ENCODE peak calls at places on chromosome 13, in seven cellular contexts. I, Z, K, V, D, O and H are unnamed samples.

GRCh38 chr13:31756346-31756745 is 17.0 kb downstream of the RXFP2 start:
- DNase-seq in I (no peak), Z (no peak), K (no peak), V (peak), D (peak), O (no peak), H (no peak)

GRCh38 chr13:29577135-29578051 is 18.1 kb downstream of the SLC7A1 start:
- DNase-seq in I (no peak), Z (no peak), K (peak), V (no peak), D (no peak), O (no peak), H (no peak)

GRCh38 chr13:110287031-110287828 is 19.7 kb downstream of the COL4A1 start:
- DNase-seq in I (no peak), Z (no peak), K (no peak), V (no peak), D (no peak), O (no peak), H (no peak)

GRCh38 chr13:30971575-30971974 is 39.1 kb downstream of the TEX26 start:
- DNase-seq in I (no peak), Z (no peak), K (no peak), V (no peak), D (no peak), O (no peak), H (no peak)

GRCh38 chr13:112743451-112744305 is 53.8 kb downstream of the ATP11A start:
- DNase-seq in I (no peak), Z (no peak), K (no peak), V (no peak), D (no peak), O (no peak), H (no peak)

GRCh38 chr13:94382520-94382919 is 97.0 kb downstream of the DCT start:
- DNase-seq in I (no peak), Z (no peak), K (no peak), V (no peak), D (no peak), O (no peak), H (no peak)

GRCh38 chr13:110380359-110381028 is 73.4 kb downstream of the COL4A2 start:
- DNase-seq in I (no peak), Z (no peak), K (peak), V (no peak), D (no peak), O (no peak), H (peak)

GRCh38 chr13:30744056-30744684 is 8.8 kb downstream of the ALOX5AP start:
- DNase-seq in I (peak), Z (no peak), K (no peak), V (peak), D (no peak), O (peak), H (peak)

GRCh38 chr13:25652764-25653163 is 281.0 kb downstream of the ATP8A2 start:
- DNase-seq in I (no peak), Z (no peak), K (no peak), V (no peak), D (no peak), O (no peak), H (no peak)

GRCh38 chr13:66992183-66992582 is 238.0 kb downstream of the PCDH9 start:
- DNase-seq in I (no peak), Z (no peak), K (no peak), V (no peak), D (no peak), O (no peak), H (peak)

GRCh38 chr13:71577127-71577526 is 289.9 kb downstream of the DACH1 start:
- DNase-seq in I (no peak), Z (no peak), K (no peak), V (peak), D (no peak), O (no peak), H (no peak)

GRCh38 chr13:92355213-92355612 is 871.4 kb upstream of the GPC6 start:
- DNase-seq in I (no peak), Z (peak), K (peak), V (no peak), D (no peak), O (peak), H (no peak)

GRCh38 chr13:23723463-23723862 is 153.3 kb downstream of the TNFRSF19 start:
- DNase-seq in I (no peak), Z (no peak), K (no peak), V (no peak), D (peak), O (no peak), H (no peak)

GRCh38 chr13:66528903-66529576 is 701.1 kb downstream of the PCDH9 start:
- DNase-seq in I (no peak), Z (no peak), K (no peak), V (no peak), D (no peak), O (no peak), H (no peak)

GRCh38 chr13:83752141-83752540 is 130.1 kb downstream of the SLITRK1 start:
- DNase-seq in I (no peak), Z (no peak), K (no peak), V (peak), D (peak), O (no peak), H (no peak)

GRCh38 chr13:67101730-67102467 is 128.2 kb downstream of the PCDH9 start:
- DNase-seq in I (no peak), Z (no peak), K (no peak), V (no peak), D (no peak), O (no peak), H (no peak)

GRCh38 chr13:97856001-97856675 is 97.3 kb upstream of the IPO5 start:
- DNase-seq in I (no peak), Z (peak), K (peak), V (no peak), D (no peak), O (peak), H (no peak)

GRCh38 chr13:107203146-107203847 is 635.4 kb upstream of the ARGLU1 start:
- DNase-seq in I (peak), Z (peak), K (peak), V (no peak), D (no peak), O (peak), H (peak)
- TF ChIP-seq CTCF in I (no peak), Z (peak), K (peak), V (no peak), D (peak), O (no peak), H (no peak)

GRCh38 chr13:69306766-69307165 is 800.9 kb upstream of the ATXN8OS start:
- DNase-seq in I (no peak), Z (no peak), K (no peak), V (no peak), D (no peak), O (no peak), H (no peak)
- TF ChIP-seq CTCF in I (no peak), Z (no peak), K (peak), V (no peak), D (no peak), O (no peak), H (no peak)

GRCh38 chr13:54989418-54989817 is 1960.8 kb downstream of the OLFM4 start:
- DNase-seq in I (no peak), Z (no peak), K (no peak), V (no peak), D (no peak), O (no peak), H (no peak)
- TF ChIP-seq CTCF in I (no peak), Z (no peak), K (peak), V (no peak), D (no peak), O (no peak), H (no peak)

DNA sequence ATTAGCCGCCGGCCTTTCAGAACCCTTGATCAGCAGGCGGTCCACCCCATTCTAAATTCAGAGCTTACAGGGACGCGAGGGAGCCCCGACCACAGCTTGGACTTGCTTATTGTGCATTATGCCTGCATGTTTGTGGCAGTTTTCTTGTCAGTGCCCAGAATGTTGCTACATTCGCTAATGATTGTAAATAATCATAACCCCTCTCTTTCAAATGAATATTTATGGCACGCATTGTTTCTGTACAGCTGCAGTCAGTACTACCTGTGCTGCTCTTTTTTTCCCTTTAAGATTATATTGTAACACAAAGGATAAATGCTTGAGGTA is 321 bp upstream of the VPS36 start:
- DNase-seq in I (no peak), Z (no peak), K (no peak), V (no peak), D (no peak), O (no peak), H (no peak)
- TF ChIP-seq CTCF in I (peak), Z (peak), K (peak), V (peak), D (no peak), O (no peak), H (no peak)

GRCh38 chr13:47800593-47800992 is 200.5 kb downstream of the SUCLA2 start:
- DNase-seq in I (no peak), Z (no peak), K (no peak), V (no peak), D (no peak), O (no peak), H (no peak)

GRCh38 chr13:47798194-47798593 is 202.9 kb downstream of the SUCLA2 start:
- DNase-seq in I (no peak), Z (no peak), K (no peak), V (no peak), D (no peak), O (no peak), H (no peak)

GRCh38 chr13:47796816-47797215 is 204.3 kb downstream of the SUCLA2 start:
- DNase-seq in I (no peak), Z (no peak), K (no peak), V (no peak), D (no peak), O (no peak), H (no peak)

GRCh38 chr13:47801555-47801954 is 199.5 kb downstream of the SUCLA2 start:
- DNase-seq in I (no peak), Z (no peak), K (no peak), V (no peak), D (no peak), O (no peak), H (no peak)

DNA sequence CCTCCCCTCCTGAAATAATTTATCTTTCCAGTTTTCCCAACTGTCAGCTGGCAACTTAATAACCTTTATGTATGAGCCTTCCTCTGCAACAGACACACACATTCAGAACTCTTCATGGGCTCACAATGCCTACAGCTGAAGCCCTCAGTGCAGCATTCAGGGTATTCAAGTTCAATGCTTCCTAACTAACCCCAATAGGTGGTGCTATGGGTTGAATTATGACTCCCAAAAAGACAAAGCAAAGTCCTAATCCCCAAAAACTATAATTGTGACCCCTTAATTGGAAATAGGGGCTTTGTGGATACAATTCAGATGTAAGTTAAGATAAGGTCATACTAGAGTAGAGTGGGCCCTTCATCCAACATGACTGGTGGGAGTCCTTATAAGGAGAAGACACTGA is 202.2 kb downstream of the SUCLA2 start:
- DNase-seq in I (no peak), Z (no peak), K (no peak), V (peak), D (peak), O (no peak), H (no peak)
- TF ChIP-seq CTCF in I (no peak), Z (no peak), K (peak), V (peak), D (peak), O (no peak), H (no peak)

DNA sequence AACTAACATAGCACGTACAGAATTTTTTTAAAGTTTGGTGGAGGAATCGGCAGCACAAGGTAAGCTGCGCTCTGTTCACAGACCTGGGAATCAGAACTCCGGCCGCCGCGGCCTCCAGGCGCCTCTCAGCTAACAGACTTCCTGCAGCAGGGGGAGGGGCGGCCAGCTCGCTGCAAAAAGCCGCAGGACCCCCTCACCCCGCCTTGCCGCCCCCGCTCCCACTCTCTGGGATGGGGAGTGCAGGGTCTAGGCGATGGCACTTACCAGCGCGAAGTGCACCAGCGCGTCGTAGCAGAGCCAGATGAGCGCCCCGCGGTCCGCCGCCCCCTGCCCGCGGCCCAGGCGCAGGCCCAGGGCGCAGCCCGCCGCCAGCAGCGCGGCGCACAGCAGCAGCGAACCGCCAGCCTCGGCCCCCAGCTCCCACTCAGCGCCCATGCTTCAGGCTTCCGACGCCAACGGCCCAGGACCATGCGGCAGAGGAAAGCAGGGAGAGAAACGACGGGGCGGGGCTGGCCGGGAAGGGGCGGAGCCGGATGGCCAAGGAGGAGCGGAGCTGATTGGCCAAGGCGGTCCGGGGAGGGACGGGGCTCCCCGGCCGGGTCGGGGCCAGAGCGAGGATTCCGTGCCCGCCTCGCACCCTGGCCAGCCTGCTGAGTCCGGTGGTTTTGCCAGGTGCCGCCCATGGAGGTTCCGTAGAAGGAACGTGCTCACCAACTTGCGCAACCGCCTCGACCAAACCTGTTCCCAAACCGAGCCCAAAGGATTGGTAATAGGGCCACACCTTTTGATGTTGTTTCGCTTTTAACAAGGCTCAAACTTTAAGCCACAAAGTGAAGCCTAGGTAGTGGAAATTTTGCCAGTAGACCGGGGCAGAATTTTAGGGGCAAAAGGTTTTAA is at the start of gene EBPL:
- DNase-seq in I (peak), Z (peak), K (peak), V (peak), D (no peak), O (peak), H (peak)
- TF ChIP-seq CTCF in I (no peak), Z (no peak), K (peak), V (no peak), D (no peak), O (no peak), H (no peak)

DNA sequence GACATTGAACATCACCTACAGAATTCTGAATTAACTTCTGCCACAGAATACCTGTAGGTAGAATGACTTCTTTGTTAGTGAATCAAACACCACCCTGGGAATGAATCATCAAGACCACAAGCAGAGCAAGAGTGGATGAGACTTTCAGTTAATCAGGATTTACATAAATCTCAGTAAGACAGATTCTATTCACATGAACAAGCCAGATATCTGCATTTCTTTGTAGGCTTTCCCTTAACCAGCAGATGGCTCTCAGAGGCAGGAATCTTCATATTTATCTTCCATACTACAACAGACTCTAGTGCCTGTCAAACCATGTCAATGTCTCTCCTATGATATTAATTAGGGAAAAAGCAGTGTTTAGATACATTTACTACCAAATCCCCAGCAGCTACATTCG is 412.1 kb downstream of the KLF12 start:
- DNase-seq in I (no peak), Z (no peak), K (no peak), V (peak), D (peak), O (no peak), H (no peak)
- TF ChIP-seq CTCF in I (no peak), Z (no peak), K (peak), V (no peak), D (peak), O (no peak), H (no peak)

GRCh38 chr13:60134376-60134775 is 29.4 kb downstream of the DIAPH3 start:
- DNase-seq in I (no peak), Z (peak), K (peak), V (no peak), D (no peak), O (no peak), H (no peak)
- TF ChIP-seq CTCF in I (no peak), Z (no peak), K (peak), V (no peak), D (peak), O (no peak), H (no peak)

DNA sequence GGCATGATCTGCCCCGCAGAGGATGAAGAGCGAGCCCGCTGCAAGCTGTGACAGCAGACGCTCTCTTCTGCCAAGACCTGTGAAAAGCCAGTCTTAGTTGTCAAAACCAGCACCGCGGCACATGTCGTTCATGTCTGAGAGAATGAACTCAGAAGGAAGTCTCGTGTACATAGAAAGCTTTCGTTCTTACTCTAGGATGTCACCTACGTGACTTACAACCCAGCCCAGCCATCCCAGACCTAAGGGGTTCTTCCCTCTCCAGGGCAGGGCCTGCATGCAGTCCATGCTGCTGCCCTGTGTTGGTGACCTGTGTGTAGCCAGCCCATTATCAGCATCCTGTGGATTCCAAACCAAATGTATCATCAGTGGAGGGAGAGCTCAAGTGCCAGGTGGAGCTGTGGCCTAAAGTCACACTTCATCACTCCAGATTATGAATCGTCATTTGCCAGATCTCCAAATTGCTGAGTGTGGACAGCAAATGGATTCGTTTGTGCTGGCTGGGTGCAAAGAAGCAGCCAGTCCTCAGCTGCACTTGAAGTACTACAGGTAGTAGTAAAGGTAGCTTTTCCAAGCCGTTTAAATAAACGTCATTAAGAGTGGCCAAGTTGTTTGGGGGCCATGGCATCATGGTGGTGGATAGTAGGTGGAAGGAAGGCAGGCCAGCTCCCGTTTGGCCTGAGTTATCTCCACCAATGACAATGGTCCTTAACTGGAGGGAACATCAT is 73.9 kb upstream of the GPR183 start:
- DNase-seq in I (no peak), Z (no peak), K (peak), V (no peak), D (no peak), O (no peak), H (no peak)
- TF ChIP-seq CTCF in I (no peak), Z (no peak), K (no peak), V (no peak), D (no peak), O (no peak), H (no peak)

DNA sequence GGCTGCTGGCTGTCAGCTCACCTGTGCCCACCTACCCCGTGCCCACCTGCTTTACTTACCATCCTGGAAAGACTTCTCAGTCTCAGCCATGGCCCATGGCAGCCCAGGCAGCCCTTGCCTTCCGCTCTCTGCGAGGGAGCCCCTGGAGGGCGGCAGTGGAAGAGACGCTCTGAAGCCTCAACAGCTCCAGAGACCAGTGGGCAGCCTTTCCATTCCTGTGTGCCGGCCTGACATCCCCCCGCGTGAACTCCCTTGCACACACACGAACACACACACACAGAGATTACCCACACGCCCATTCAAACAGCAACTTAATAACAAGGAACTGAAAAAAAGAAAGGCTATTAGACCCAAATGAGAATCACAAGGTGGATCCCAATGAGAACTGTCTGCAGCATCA is 14.2 kb upstream of the RASA3 start:
- DNase-seq in I (peak), Z (peak), K (peak), V (no peak), D (no peak), O (no peak), H (no peak)
- TF ChIP-seq CTCF in I (no peak), Z (no peak), K (peak), V (no peak), D (peak), O (no peak), H (no peak)